ENCODE peak calls at places on chromosome 21, in four cellular contexts. One of them, this sample, is unnamed.

GRCh38 chr21:25350056-25350455 is 257.2 kb downstream of the MRPL39 start:
- DNase-seq in SW 1271: no peak
- DNase-seq in ELF-1: no peak
- DNase-seq in neuronal stem cell: no peak
- DNase-seq in this sample: no peak

GRCh38 chr21:36459098-36459497 is 20.8 kb downstream of the CLDN14 start:
- DNase-seq in SW 1271: no peak
- DNase-seq in ELF-1: no peak
- DNase-seq in neuronal stem cell: no peak
- DNase-seq in this sample: no peak

GRCh38 chr21:42836402-42836666 is 43.0 kb downstream of the WDR4 start:
- DNase-seq in neuronal stem cell: no peak
- DNase-seq in ELF-1: no peak
- DNase-seq in SW 1271: no peak
- DNase-seq in this sample: no peak

GRCh38 chr21:35528109-35529042 is 479.3 kb upstream of the RUNX1 start:
- DNase-seq in SW 1271: no peak
- DNase-seq in neuronal stem cell: no peak
- DNase-seq in ELF-1: no peak
- DNase-seq in this sample: no peak

GRCh38 chr21:26513212-26513611 is 59.9 kb downstream of the CYYR1 start:
- DNase-seq in ELF-1: no peak
- DNase-seq in SW 1271: no peak
- DNase-seq in neuronal stem cell: no peak
- DNase-seq in this sample: no peak

GRCh38 chr21:14675774-14676530 is 129.8 kb upstream of the SAMSN1 start:
- DNase-seq in ELF-1: no peak
- DNase-seq in neuronal stem cell: no peak
- DNase-seq in SW 1271: no peak
- DNase-seq in this sample: peak; percentile 42

GRCh38 chr21:33940846-33941245 is 25.2 kb upstream of the ATP5PO start:
- DNase-seq in neuronal stem cell: no peak
- DNase-seq in ELF-1: peak; percentile 18
- DNase-seq in SW 1271: no peak
- DNase-seq in this sample: no peak

GRCh38 chr21:42571391-42572150 is 57.9 kb downstream of the SLC37A1 start:
- DNase-seq in SW 1271: no peak
- DNase-seq in ELF-1: no peak
- DNase-seq in neuronal stem cell: no peak
- DNase-seq in this sample: no peak

GRCh38 chr21:14383596-14384210 is 757 bp upstream of the HSPA13 start:
- DNase-seq in neuronal stem cell: peak; percentile 3
- DNase-seq in SW 1271: no peak
- DNase-seq in ELF-1: no peak
- DNase-seq in this sample: peak; percentile 2

GRCh38 chr21:25528511-25528910 is 78.8 kb downstream of the MRPL39 start:
- DNase-seq in ELF-1: no peak
- DNase-seq in SW 1271: no peak
- DNase-seq in neuronal stem cell: no peak
- DNase-seq in this sample: no peak

GRCh38 chr21:39660191-39660590 is 47.5 kb downstream of the B3GALT5 start:
- DNase-seq in SW 1271: no peak
- DNase-seq in ELF-1: no peak
- DNase-seq in neuronal stem cell: no peak
- DNase-seq in this sample: peak; percentile 69

GRCh38 chr21:37367301-37367757 is 756 bp downstream of the DYRK1A start:
- DNase-seq in neuronal stem cell: no peak
- DNase-seq in SW 1271: no peak
- DNase-seq in ELF-1: no peak
- DNase-seq in this sample: no peak

GRCh38 chr21:42001781-42002180 is 8.4 kb downstream of the ZBTB21 start:
- DNase-seq in ELF-1: no peak
- DNase-seq in neuronal stem cell: no peak
- DNase-seq in SW 1271: no peak
- DNase-seq in this sample: no peak

GRCh38 chr21:21195417-21195816 is 197.2 kb downstream of the NCAM2 start:
- DNase-seq in neuronal stem cell: no peak
- DNase-seq in SW 1271: no peak
- DNase-seq in ELF-1: no peak
- DNase-seq in this sample: no peak

GRCh38 chr21:29211205-29211604 is 80.8 kb downstream of the MAP3K7CL start:
- DNase-seq in neuronal stem cell: no peak
- DNase-seq in SW 1271: no peak
- DNase-seq in ELF-1: no peak
- DNase-seq in this sample: no peak

GRCh38 chr21:42162831-42163510 is 56.0 kb upstream of the ABCG1 start:
- DNase-seq in ELF-1: no peak
- DNase-seq in SW 1271: no peak
- DNase-seq in neuronal stem cell: no peak
- DNase-seq in this sample: no peak

This sample was measured in small intestine.